ENCODE peak calls at places on chromosomes 4 and X, in five cellular contexts. Q is IMR-90, M is pancreas, T is PC-3, L is PC-9. V is an unnamed sample.

GRCh38 chr4:71732706-71733105 is 51.2 kb downstream of the GC start:
- DNase-seq in Q (peak; percentile 58), M (no peak), T (peak; percentile 73), L (no peak), V (no peak)

GRCh38 chr4:133152330-133152791 is 3.3 kb downstream of the PCDH10 start:
- DNase-seq in Q (no peak), M (no peak), T (no peak), L (no peak), V (no peak)

GRCh38 chrX:133434197-133434820 is 19.0 kb upstream of the GPC4 start:
- DNase-seq in Q (no peak), M (no peak), T (no peak), L (no peak), V (no peak)

GRCh38 chr4:11743236-11743635 is 314.5 kb upstream of the HS3ST1 start:
- DNase-seq in Q (peak; percentile 17), M (no peak), T (no peak), L (no peak), V (no peak)

GRCh38 chr4:71974681-71975080 is 57.1 kb upstream of the NPFFR2 start:
- DNase-seq in Q (peak; percentile 6), M (no peak), T (peak; percentile 41), L (no peak), V (no peak)

GRCh38 chrX:16839852-16840460 is 30.2 kb downstream of the RBBP7 start:
- DNase-seq in Q (peak; percentile 85), M (no peak), T (peak; percentile 43), L (peak; percentile 43), V (no peak)

GRCh38 chrX:149114874-149115273 is 390.2 kb downstream of the IDS start:
- DNase-seq in Q (no peak), M (no peak), T (no peak), L (no peak), V (no peak)

GRCh38 chrX:40153335-40154221 is 55.8 kb upstream of the BCOR start:
- DNase-seq in Q (no peak), M (peak; percentile 71), T (peak; percentile 36), L (no peak), V (peak; percentile 39)

GRCh38 chr4:121777625-121778024 is 12.7 kb upstream of the SMIM43 start:
- DNase-seq in Q (no peak), M (no peak), T (no peak), L (no peak), V (no peak)

GRCh38 chrX:30309139-30309571 is at the start of gene NR0B1:
- DNase-seq in Q (no peak), M (no peak), T (no peak), L (no peak), V (no peak)

GRCh38 chr4:189177130-189177529 is 763.5 kb upstream of the FRG1 start:
- DNase-seq in Q (peak; percentile 62), M (no peak), T (peak; percentile 48), L (no peak), V (no peak)

GRCh38 chrX:23661671-23662070 is 5.6 kb upstream of the PRDX4 start:
- DNase-seq in Q (peak; percentile 16), M (no peak), T (no peak), L (no peak), V (no peak)

GRCh38 chr4:86586160-86586572 is 7.9 kb upstream of the PTPN13 start:
- DNase-seq in Q (no peak), M (no peak), T (peak; percentile 74), L (peak; percentile 60), V (no peak)

GRCh38 chrX:11293113-11293512 is at the start of gene AMELX:
- DNase-seq in Q (no peak), M (no peak), T (no peak), L (no peak), V (no peak)

GRCh38 chr4:161604516-161605300 is 559.1 kb downstream of the FSTL5 start:
- DNase-seq in Q (no peak), M (no peak), T (no peak), L (no peak), V (no peak)

GRCh38 chrX:139739138-139739537 is 31.2 kb upstream of the MCF2 start:
- DNase-seq in Q (peak; percentile 49), M (no peak), T (peak; percentile 83), L (peak; percentile 37), V (no peak)

GRCh38 chr4:4857809-4858508 is 1.5 kb upstream of the MSX1 start:
- DNase-seq in Q (no peak), M (no peak), T (no peak), L (no peak), V (no peak)

GRCh38 chrX:39613508-39613921 is 484.2 kb downstream of the BCOR start:
- DNase-seq in Q (no peak), M (peak; percentile 54), T (no peak), L (no peak), V (no peak)

GRCh38 chr4:78155616-78156105 is 98.5 kb downstream of the FRAS1 start:
- DNase-seq in Q (no peak), M (no peak), T (no peak), L (no peak), V (no peak)

GRCh38 chr4:81290818-81291217 is 75.8 kb upstream of the PRKG2 start:
- DNase-seq in Q (no peak), M (no peak), T (no peak), L (no peak), V (no peak)

GRCh38 chr4:185165605-185166063 is 22.6 kb downstream of the SLC25A4 start:
- DNase-seq in Q (peak; percentile 87), M (no peak), T (no peak), L (no peak), V (no peak)

GRCh38 chrX:18617351-18617750 is 54.6 kb downstream of the RS1 start:
- DNase-seq in Q (peak; percentile 76), M (no peak), T (peak; percentile 89), L (peak; percentile 74), V (no peak)

GRCh38 chr4:91840359-91840758 is 463.4 kb upstream of the GRID2 start:
- DNase-seq in Q (no peak), M (no peak), T (peak; percentile 62), L (no peak), V (no peak)

GRCh38 chr4:4603067-4603466 is 61.2 kb upstream of the STX18 start:
- DNase-seq in Q (no peak), M (no peak), T (no peak), L (no peak), V (no peak)

GRCh38 chr4:188841523-188841922 is 702.3 kb downstream of the TRIML1 start:
- DNase-seq in Q (no peak), M (no peak), T (peak; percentile 6), L (no peak), V (no peak)

GRCh38 chr4:36587909-36588472 is 306.6 kb downstream of the DTHD1 start:
- DNase-seq in Q (no peak), M (no peak), T (no peak), L (no peak), V (no peak)

GRCh38 chr4:88690355-88690754 is 7.3 kb downstream of the NAP1L5 start:
- DNase-seq in Q (peak; percentile 64), M (no peak), T (peak; percentile 33), L (no peak), V (no peak)

GRCh38 chrX:71923516-71923915 is 12.9 kb downstream of the NHSL2 start:
- DNase-seq in Q (no peak), M (no peak), T (no peak), L (no peak), V (no peak)

GRCh38 chr4:137610960-137611359 is 78.7 kb upstream of the PCDH18 start:
- DNase-seq in Q (peak; percentile 19), M (no peak), T (peak; percentile 49), L (no peak), V (no peak)

GRCh38 chr4:108793413-108793812 is 30.6 kb upstream of the ETNPPL start:
- DNase-seq in Q (no peak), M (no peak), T (no peak), L (no peak), V (no peak)

GRCh38 chr4:133372699-133373098 is 223.6 kb downstream of the PCDH10 start:
- DNase-seq in Q (no peak), M (no peak), T (no peak), L (no peak), V (no peak)

GRCh38 chr4:155906554-155907247 is 3.2 kb downstream of the TDO2 start:
- DNase-seq in Q (peak; percentile 99), M (no peak), T (peak; percentile 92), L (no peak), V (no peak)

GRCh38 chrX:120251471-120252011 is 929 bp downstream of the ZBTB33 start:
- DNase-seq in Q (peak; percentile 18), M (no peak), T (peak; percentile 68), L (peak; percentile 62), V (peak; percentile 1)

GRCh38 chr4:15836362-15836761 is 58.2 kb downstream of the CD38 start:
- DNase-seq in Q (no peak), M (no peak), T (peak; percentile 71), L (peak; percentile 55), V (no peak)

GRCh38 chr4:1082215-1083182 is 30.9 kb downstream of the RNF212 start:
- DNase-seq in Q (peak; percentile 70), M (peak; percentile 91), T (peak; percentile 92), L (peak; percentile 92), V (no peak)

GRCh38 chr4:67576538-67576937 is 18.0 kb downstream of the STAP1 start:
- DNase-seq in Q (no peak), M (no peak), T (no peak), L (no peak), V (no peak)

GRCh38 chr4:52059372-52059771 is 8.3 kb downstream of the SPATA18 start:
- DNase-seq in Q (peak; percentile 46), M (no peak), T (peak; percentile 93), L (no peak), V (no peak)

GRCh38 chr4:25810815-25811690 is 51.7 kb downstream of the SEL1L3 start:
- DNase-seq in Q (peak; percentile 54), M (no peak), T (peak; percentile 59), L (no peak), V (no peak)
- TF ChIP-seq CTCF in Q (no peak), M (no peak), T (no peak), L (no peak), V (no peak)

DNA sequence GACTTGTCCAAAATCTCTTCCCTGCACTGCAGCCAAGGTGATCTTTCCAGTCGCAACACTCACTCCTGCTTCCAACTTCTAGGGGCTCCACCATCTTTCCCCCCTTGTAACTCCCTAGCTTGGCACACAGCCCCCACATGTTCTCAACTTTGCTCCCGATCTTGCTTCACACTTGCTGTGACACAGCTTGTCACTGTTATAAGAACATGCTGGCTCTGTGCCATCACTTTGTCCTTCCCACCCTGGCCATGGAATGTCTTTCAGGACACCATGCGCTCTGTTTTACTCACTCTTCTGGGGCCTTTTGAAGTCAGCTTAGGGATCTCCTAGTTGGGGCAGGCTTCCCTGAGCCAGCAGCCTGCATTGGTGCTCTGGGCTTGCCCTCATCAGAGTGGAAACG is 2.5 kb downstream of the NSDHL start:
- DNase-seq in Q (no peak), M (no peak), T (no peak), L (no peak), V (no peak)
- H3K27ac ChIP-seq in Q (no peak overlapping the region), M (no peak overlapping the region), T (no peak overlapping the region), L (no peak overlapping the region), V (no peak overlapping the region)

GRCh38 chrX:68835468-68835867 is 6.6 kb downstream of the EFNB1 start:
- DNase-seq in Q (no peak), M (no peak), T (no peak), L (no peak), V (no peak)
- H3K27me3 ChIP-seq in Q (no peaks in the 10 kb centered on the region), M (no peaks in the 10 kb centered on the region), T (no peaks in the 10 kb centered on the region), L (no peaks in the 10 kb centered on the region), V (no peaks in the 10 kb centered on the region)

GRCh38 chrX:53550756-53551463 is 116.7 kb upstream of the HSD17B10 start:
- DNase-seq in Q (no peak), M (no peak), T (no peak), L (no peak), V (no peak)

GRCh38 chrX:53547668-53548067 is 113.5 kb upstream of the HSD17B10 start:
- DNase-seq in Q (no peak), M (no peak), T (no peak), L (no peak), V (no peak)

GRCh38 chrX:53544936-53545335 is 110.8 kb upstream of the HSD17B10 start:
- DNase-seq in Q (no peak), M (no peak), T (no peak), L (no peak), V (no peak)
- TF ChIP-seq CTCF in Q (no peak), M (no peak), T (peak; percentile 11), L (no peak), V (no peak)